ENCODE peak calls at places on chromosomes 16 and 17, in eight cellular contexts. O is HCT116; V is effector CD8-positive, alpha-beta T cell; G is NCI-H1694; C is activated CD4-positive, CD25-positive, alpha-beta regulatory T cell; B is epithelial cell of esophagus; F is ELF-1; I is heart left ventricle. N is an unnamed sample.

GRCh38 chr16:14456793-14457481 is 173.1 kb downstream of the PARN start:
- DNase-seq in O (no peak), V (no peak), G (no peak), C (no peak), B (no peak), F (no peak), I (no peak), N (no peak)

GRCh38 chr17:82375359-82376041 is 3.9 kb downstream of the UTS2R start:
- DNase-seq in O (no peak), V (no peak), G (no peak), C (no peak), B (no peak), F (no peak), I (peak), N (no peak)

GRCh38 chr17:77615672-77616242 is 342.7 kb upstream of the TNRC6C start:
- DNase-seq in O (no peak), V (no peak), G (no peak), C (no peak), B (no peak), F (no peak), I (no peak), N (no peak)

GRCh38 chr17:69539781-69540319 is 125.4 kb downstream of the MAP2K6 start:
- DNase-seq in O (no peak), V (no peak), G (no peak), C (no peak), B (peak), F (no peak), I (no peak), N (no peak)

GRCh38 chr17:59848778-59849177 is 44.0 kb downstream of the TUBD1 start:
- DNase-seq in O (no peak), V (no peak), G (no peak), C (no peak), B (peak), F (no peak), I (peak), N (no peak)

GRCh38 chr17:38322897-38323296 is 20.9 kb downstream of the GPR179 start:
- DNase-seq in O (no peak), V (no peak), G (no peak), C (no peak), B (no peak), F (no peak), I (no peak), N (no peak)

GRCh38 chr16:1441391-1441829 is 2.9 kb downstream of the CCDC154 start:
- DNase-seq in O (no peak), V (no peak), G (no peak), C (no peak), B (no peak), F (no peak), I (no peak), N (no peak)

GRCh38 chr16:30185683-30186421 is 2.5 kb downstream of the CORO1A start:
- DNase-seq in O (no peak), V (peak), G (no peak), C (peak), B (no peak), F (no peak), I (peak), N (no peak)

GRCh38 chr16:5042574-5043171 is 8.9 kb upstream of the NAGPA start:
- DNase-seq in O (peak), V (no peak), G (no peak), C (no peak), B (peak), F (peak), I (peak), N (no peak)

GRCh38 chr17:72452286-72453173 is 331.7 kb downstream of the SOX9 start:
- DNase-seq in O (no peak), V (no peak), G (no peak), C (no peak), B (no peak), F (no peak), I (no peak), N (no peak)

GRCh38 chr17:31700973-31701372 is 158.1 kb downstream of the COPRS start:
- DNase-seq in O (no peak), V (no peak), G (no peak), C (no peak), B (no peak), F (no peak), I (no peak), N (no peak)

GRCh38 chr16:12409700-12410099 is 394.0 kb downstream of the CPPED1 start:
- DNase-seq in O (no peak), V (no peak), G (no peak), C (no peak), B (no peak), F (no peak), I (no peak), N (no peak)

GRCh38 chr16:56610017-56610608 is 1.7 kb downstream of the MT2A start:
- DNase-seq in O (peak), V (peak), G (no peak), C (peak), B (peak), F (peak), I (peak), N (no peak)

GRCh38 chr17:67829331-67829730 is 4.0 kb downstream of the BPTF start:
- DNase-seq in O (no peak), V (no peak), G (no peak), C (peak), B (peak), F (no peak), I (no peak), N (no peak)

GRCh38 chr17:74875155-74875969 is 2.6 kb upstream of the FDXR start:
- DNase-seq in O (no peak), V (no peak), G (peak), C (no peak), B (no peak), F (no peak), I (no peak), N (no peak)

GRCh38 chr16:88924834-88925539 is 52.0 kb downstream of the CBFA2T3 start:
- DNase-seq in O (peak), V (no peak), G (peak), C (no peak), B (peak), F (peak), I (peak), N (no peak)

GRCh38 chr17:78343099-78343432 is 16.8 kb downstream of the SOCS3 start:
- DNase-seq in O (peak), V (no peak), G (no peak), C (no peak), B (no peak), F (peak), I (peak), N (no peak)

GRCh38 chr17:17765359-17765758 is 71.4 kb downstream of the SREBF1 start:
- DNase-seq in O (no peak), V (no peak), G (no peak), C (no peak), B (peak), F (no peak), I (no peak), N (no peak)

GRCh38 chr17:4389079-4389478 is 22.6 kb upstream of the UBE2G1 start:
- DNase-seq in O (no peak), V (no peak), G (no peak), C (no peak), B (peak), F (peak), I (no peak), N (no peak)

GRCh38 chr16:86343733-86344585 is 166.4 kb upstream of the FOXF1 start:
- DNase-seq in O (no peak), V (no peak), G (no peak), C (no peak), B (no peak), F (no peak), I (no peak), N (no peak)

GRCh38 chr17:68290268-68290954 is 516 bp downstream of the SLC16A6 start:
- DNase-seq in O (no peak), V (peak), G (no peak), C (peak), B (no peak), F (peak), I (no peak), N (no peak)

GRCh38 chr17:81034168-81034777 is 678 bp upstream of the BAIAP2 start:
- DNase-seq in O (no peak), V (no peak), G (no peak), C (no peak), B (no peak), F (no peak), I (peak), N (no peak)

GRCh38 chr17:61400058-61400785 is 579 bp downstream of the TBX2 start:
- DNase-seq in O (no peak), V (no peak), G (no peak), C (no peak), B (no peak), F (peak), I (no peak), N (no peak)

GRCh38 chr17:32443827-32444300 is 446 bp upstream of the PSMD11 start:
- DNase-seq in O (no peak), V (no peak), G (no peak), C (no peak), B (no peak), F (peak), I (no peak), N (no peak)

GRCh38 chr17:76271669-76272540 is 6.8 kb downstream of the UBALD2 start:
- DNase-seq in O (no peak), V (peak), G (no peak), C (peak), B (no peak), F (peak), I (peak), N (no peak)

GRCh38 chr17:42667088-42667951 is 8.2 kb downstream of the TUBG2 start:
- DNase-seq in O (peak), V (no peak), G (no peak), C (no peak), B (peak), F (no peak), I (peak), N (no peak)

GRCh38 chr16:53545433-53545832 is 42.4 kb upstream of the AKTIP start:
- DNase-seq in O (no peak), V (peak), G (no peak), C (no peak), B (no peak), F (no peak), I (no peak), N (no peak)

GRCh38 chr17:58637011-58637570 is 54.8 kb downstream of the TEX14 start:
- DNase-seq in O (no peak), V (no peak), G (no peak), C (no peak), B (no peak), F (no peak), I (no peak), N (no peak)

GRCh38 chr17:65750678-65751077 is 189.2 kb upstream of the AXIN2 start:
- DNase-seq in O (peak), V (peak), G (no peak), C (no peak), B (peak), F (no peak), I (peak), N (no peak)

GRCh38 chr17:77320501-77321256 is 179.9 kb downstream of the SEC14L1 start:
- DNase-seq in O (no peak), V (no peak), G (no peak), C (no peak), B (peak), F (no peak), I (no peak), N (no peak)

GRCh38 chr17:38728290-38728831 is 1.8 kb upstream of the CISD3 start:
- DNase-seq in O (no peak), V (peak), G (no peak), C (no peak), B (no peak), F (no peak), I (no peak), N (no peak)

GRCh38 chr16:11052080-11052808 is 107.9 kb downstream of the CLEC16A start:
- DNase-seq in O (no peak), V (no peak), G (no peak), C (peak), B (peak), F (no peak), I (no peak), N (no peak)

GRCh38 chr17:50557265-50558029 is 3.1 kb upstream of the CACNA1G start:
- DNase-seq in O (no peak), V (no peak), G (no peak), C (no peak), B (no peak), F (no peak), I (no peak), N (no peak)

GRCh38 chr16:87486282-87486681 is 6.5 kb downstream of the ZCCHC14 start:
- DNase-seq in O (no peak), V (no peak), G (no peak), C (no peak), B (no peak), F (no peak), I (no peak), N (no peak)

GRCh38 chr16:89466920-89467319 is 23.4 kb downstream of the ANKRD11 start:
- DNase-seq in O (no peak), V (no peak), G (no peak), C (no peak), B (no peak), F (no peak), I (no peak), N (no peak)

GRCh38 chr17:7885357-7886226 is 3.0 kb upstream of the CHD3 start:
- DNase-seq in O (no peak), V (peak), G (no peak), C (peak), B (no peak), F (peak), I (peak), N (no peak)

GRCh38 chr17:66695098-66695497 is 139.8 kb upstream of the CACNG5 start:
- DNase-seq in O (no peak), V (no peak), G (no peak), C (no peak), B (no peak), F (no peak), I (no peak), N (no peak)

N was measured in putamen.